ENCODE peak calls at places on chromosome 16, in six cellular contexts. One of them, this sample, is unnamed.

GRCh38 chr16:65782537-65783290 is 583.8 kb upstream of the CDH5 start:
- DNase-seq in non-pigmented ciliary epithelial cell: peak
- DNase-seq in GM04504: peak
- DNase-seq in T-helper 1 cell: no peak
- DNase-seq in AG04450: no peak
- DNase-seq in AG09309: peak
- DNase-seq in this sample: peak

GRCh38 chr16:62752837-62753236 is 716.6 kb upstream of the CDH8 start:
- DNase-seq in non-pigmented ciliary epithelial cell: no peak
- DNase-seq in AG09309: no peak
- DNase-seq in GM04504: no peak
- DNase-seq in T-helper 1 cell: no peak
- DNase-seq in AG04450: no peak
- DNase-seq in this sample: no peak

GRCh38 chr16:31187808-31188189 is 7.9 kb downstream of the FUS start:
- DNase-seq in GM04504: no peak
- DNase-seq in T-helper 1 cell: no peak
- DNase-seq in AG04450: no peak
- DNase-seq in non-pigmented ciliary epithelial cell: no peak
- DNase-seq in AG09309: no peak
- DNase-seq in this sample: no peak

GRCh38 chr16:81646561-81646960 is 132.5 kb upstream of the PLCG2 start:
- DNase-seq in AG04450: peak
- DNase-seq in T-helper 1 cell: no peak
- DNase-seq in GM04504: no peak
- DNase-seq in non-pigmented ciliary epithelial cell: no peak
- DNase-seq in AG09309: no peak
- DNase-seq in this sample: no peak

GRCh38 chr16:67943256-67943618 is 683 bp downstream of the LCAT start:
- DNase-seq in T-helper 1 cell: no peak
- DNase-seq in non-pigmented ciliary epithelial cell: no peak
- DNase-seq in GM04504: no peak
- DNase-seq in AG04450: no peak
- DNase-seq in AG09309: no peak
- DNase-seq in this sample: no peak

GRCh38 chr16:10812352-10813122 is 6.1 kb downstream of the TVP23A start:
- DNase-seq in non-pigmented ciliary epithelial cell: no peak
- DNase-seq in T-helper 1 cell: no peak
- DNase-seq in AG04450: no peak
- DNase-seq in AG09309: no peak
- DNase-seq in GM04504: no peak
- DNase-seq in this sample: no peak

GRCh38 chr16:55908641-55909040 is 33.5 kb upstream of the CES5A start:
- DNase-seq in non-pigmented ciliary epithelial cell: no peak
- DNase-seq in AG04450: no peak
- DNase-seq in AG09309: no peak
- DNase-seq in GM04504: no peak
- DNase-seq in T-helper 1 cell: no peak
- DNase-seq in this sample: no peak

GRCh38 chr16:75064403-75065148 is 52.0 kb downstream of the LDHD start:
- DNase-seq in GM04504: no peak
- DNase-seq in AG04450: no peak
- DNase-seq in AG09309: no peak
- DNase-seq in non-pigmented ciliary epithelial cell: no peak
- DNase-seq in T-helper 1 cell: no peak
- DNase-seq in this sample: no peak

GRCh38 chr16:89134269-89134668 is 37.3 kb upstream of the CDH15 start:
- DNase-seq in AG09309: no peak
- DNase-seq in T-helper 1 cell: no peak
- DNase-seq in GM04504: no peak
- DNase-seq in AG04450: no peak
- DNase-seq in non-pigmented ciliary epithelial cell: no peak
- DNase-seq in this sample: no peak

GRCh38 chr16:13316008-13316407 is 414.6 kb downstream of the SHISA9 start:
- DNase-seq in non-pigmented ciliary epithelial cell: no peak
- DNase-seq in AG09309: no peak
- DNase-seq in GM04504: peak
- DNase-seq in T-helper 1 cell: no peak
- DNase-seq in AG04450: no peak
- DNase-seq in this sample: peak

GRCh38 chr16:67862623-67863583 is 9.9 kb upstream of the EDC4 start:
- DNase-seq in T-helper 1 cell: no peak
- DNase-seq in AG09309: no peak
- DNase-seq in GM04504: no peak
- DNase-seq in non-pigmented ciliary epithelial cell: no peak
- DNase-seq in AG04450: no peak
- DNase-seq in this sample: no peak

GRCh38 chr16:21554795-21555585 is 44.4 kb upstream of the METTL9 start:
- DNase-seq in T-helper 1 cell: peak
- DNase-seq in AG09309: no peak
- DNase-seq in AG04450: peak
- DNase-seq in GM04504: no peak
- DNase-seq in non-pigmented ciliary epithelial cell: no peak
- DNase-seq in this sample: peak

GRCh38 chr16:19502395-19503131 is 19.3 kb downstream of the GDE1 start:
- DNase-seq in GM04504: peak
- DNase-seq in AG04450: no peak
- DNase-seq in non-pigmented ciliary epithelial cell: no peak
- DNase-seq in AG09309: no peak
- DNase-seq in T-helper 1 cell: peak
- DNase-seq in this sample: no peak

GRCh38 chr16:30065943-30066881 is 652 bp downstream of the ALDOA start:
- DNase-seq in AG09309: no peak
- DNase-seq in T-helper 1 cell: peak
- DNase-seq in GM04504: no peak
- DNase-seq in AG04450: no peak
- DNase-seq in non-pigmented ciliary epithelial cell: no peak
- DNase-seq in this sample: no peak

GRCh38 chr16:89436362-89436761 is 54.0 kb downstream of the ANKRD11 start:
- DNase-seq in non-pigmented ciliary epithelial cell: no peak
- DNase-seq in AG09309: no peak
- DNase-seq in GM04504: no peak
- DNase-seq in T-helper 1 cell: no peak
- DNase-seq in AG04450: no peak
- DNase-seq in this sample: no peak

GRCh38 chr16:53937068-53937614 is 233.2 kb downstream of the FTO start:
- DNase-seq in non-pigmented ciliary epithelial cell: no peak
- DNase-seq in T-helper 1 cell: no peak
- DNase-seq in AG04450: no peak
- DNase-seq in AG09309: no peak
- DNase-seq in GM04504: no peak
- DNase-seq in this sample: no peak

GRCh38 chr16:70788668-70789161 is 12.2 kb downstream of the VAC14 start:
- DNase-seq in non-pigmented ciliary epithelial cell: peak
- DNase-seq in T-helper 1 cell: no peak
- DNase-seq in AG04450: no peak
- DNase-seq in AG09309: no peak
- DNase-seq in GM04504: no peak
- DNase-seq in this sample: peak

GRCh38 chr16:82681592-82681991 is 54.8 kb downstream of the CDH13 start:
- DNase-seq in non-pigmented ciliary epithelial cell: no peak
- DNase-seq in AG09309: no peak
- DNase-seq in T-helper 1 cell: no peak
- DNase-seq in AG04450: no peak
- DNase-seq in GM04504: no peak
- DNase-seq in this sample: no peak

GRCh38 chr16:88993006-88993787 is 16.2 kb upstream of the CBFA2T3 start:
- DNase-seq in AG04450: no peak
- DNase-seq in GM04504: no peak
- DNase-seq in T-helper 1 cell: no peak
- DNase-seq in non-pigmented ciliary epithelial cell: no peak
- DNase-seq in AG09309: no peak
- DNase-seq in this sample: no peak

GRCh38 chr16:20918486-20919239 is 18.1 kb downstream of the LYRM1 start:
- DNase-seq in GM04504: peak
- DNase-seq in AG09309: no peak
- DNase-seq in AG04450: no peak
- DNase-seq in non-pigmented ciliary epithelial cell: no peak
- DNase-seq in T-helper 1 cell: no peak
- DNase-seq in this sample: peak

GRCh38 chr16:27313422-27314160 is at the start of gene IL4R:
- DNase-seq in AG04450: peak
- DNase-seq in T-helper 1 cell: peak
- DNase-seq in non-pigmented ciliary epithelial cell: peak
- DNase-seq in AG09309: peak
- DNase-seq in GM04504: peak
- DNase-seq in this sample: no peak

GRCh38 chr16:80852261-80852872 is 48.0 kb upstream of the CDYL2 start:
- DNase-seq in T-helper 1 cell: peak
- DNase-seq in AG04450: no peak
- DNase-seq in AG09309: no peak
- DNase-seq in GM04504: no peak
- DNase-seq in non-pigmented ciliary epithelial cell: peak
- DNase-seq in this sample: no peak

GRCh38 chr16:85027349-85027967 is at the start of gene KIAA0513:
- DNase-seq in GM04504: peak
- DNase-seq in AG09309: peak
- DNase-seq in T-helper 1 cell: peak
- DNase-seq in non-pigmented ciliary epithelial cell: no peak
- DNase-seq in AG04450: peak
- DNase-seq in this sample: peak

GRCh38 chr16:75081179-75081859 is 35.3 kb downstream of the LDHD start:
- DNase-seq in AG09309: no peak
- DNase-seq in non-pigmented ciliary epithelial cell: no peak
- DNase-seq in T-helper 1 cell: no peak
- DNase-seq in AG04450: no peak
- DNase-seq in GM04504: no peak
- DNase-seq in this sample: no peak

GRCh38 chr16:9053006-9053601 is 38.3 kb upstream of the HAPSTR1 start:
- DNase-seq in T-helper 1 cell: no peak
- DNase-seq in GM04504: no peak
- DNase-seq in non-pigmented ciliary epithelial cell: no peak
- DNase-seq in AG04450: no peak
- DNase-seq in AG09309: no peak
- DNase-seq in this sample: no peak

GRCh38 chr16:25020112-25020591 is 5.0 kb upstream of the ARHGAP17 start:
- DNase-seq in T-helper 1 cell: no peak
- DNase-seq in non-pigmented ciliary epithelial cell: no peak
- DNase-seq in GM04504: no peak
- DNase-seq in AG09309: no peak
- DNase-seq in AG04450: no peak
- DNase-seq in this sample: no peak

GRCh38 chr16:26394409-26394808 is 672.3 kb upstream of the C16orf82 start:
- DNase-seq in GM04504: no peak
- DNase-seq in non-pigmented ciliary epithelial cell: no peak
- DNase-seq in AG04450: no peak
- DNase-seq in T-helper 1 cell: no peak
- DNase-seq in AG09309: no peak
- DNase-seq in this sample: no peak

GRCh38 chr16:27820646-27821345 is 242.7 kb downstream of the GSG1L start:
- DNase-seq in GM04504: no peak
- DNase-seq in AG09309: no peak
- DNase-seq in T-helper 1 cell: no peak
- DNase-seq in non-pigmented ciliary epithelial cell: no peak
- DNase-seq in AG04450: no peak
- DNase-seq in this sample: no peak

GRCh38 chr16:61871837-61872777 is 164.1 kb downstream of the CDH8 start:
- DNase-seq in non-pigmented ciliary epithelial cell: no peak
- DNase-seq in AG09309: no peak
- DNase-seq in AG04450: no peak
- DNase-seq in GM04504: no peak
- DNase-seq in T-helper 1 cell: no peak
- DNase-seq in this sample: no peak

GRCh38 chr16:19424478-19424877 is 6.8 kb downstream of the TMC5 start:
- DNase-seq in AG09309: no peak
- DNase-seq in AG04450: no peak
- DNase-seq in GM04504: no peak
- DNase-seq in T-helper 1 cell: no peak
- DNase-seq in non-pigmented ciliary epithelial cell: no peak
- DNase-seq in this sample: no peak

GRCh38 chr16:14321542-14321941 is 250.4 kb downstream of the MRTFB start:
- DNase-seq in GM04504: no peak
- DNase-seq in non-pigmented ciliary epithelial cell: no peak
- DNase-seq in T-helper 1 cell: no peak
- DNase-seq in AG09309: no peak
- DNase-seq in AG04450: no peak
- DNase-seq in this sample: no peak